ENCODE peak calls at places on chromosome 11, in four cellular contexts. One of them, this sample, is unnamed.
A peak's percentile ranks its signal among the peaks of the same experiment; 100 is the strongest.

GRCh38 chr11:43852057-43852636 is 28.5 kb upstream of the ALKBH3 start:
- DNase-seq in GM06990: peak; percentile 42
- DNase-seq in RWPE1: peak; percentile 62
- DNase-seq in GM12865: peak; percentile 76
- DNase-seq in this sample: peak; percentile 62

GRCh38 chr11:106231591-106231990 is 154.1 kb downstream of the AASDHPPT start:
- DNase-seq in GM06990: no peak
- DNase-seq in RWPE1: no peak
- DNase-seq in GM12865: no peak
- DNase-seq in this sample: no peak

GRCh38 chr11:131924446-131925240 is 554.2 kb downstream of the NTM start:
- DNase-seq in GM06990: no peak
- DNase-seq in RWPE1: no peak
- DNase-seq in GM12865: peak; percentile 28
- DNase-seq in this sample: no peak

GRCh38 chr11:17686185-17686980 is 33.0 kb upstream of the MYOD1 start:
- DNase-seq in GM06990: no peak
- DNase-seq in RWPE1: no peak
- DNase-seq in GM12865: no peak
- DNase-seq in this sample: no peak

GRCh38 chr11:119935341-119935925 is 202.5 kb downstream of the TRIM29 start:
- DNase-seq in GM06990: no peak
- DNase-seq in RWPE1: no peak
- DNase-seq in GM12865: no peak
- DNase-seq in this sample: no peak

GRCh38 chr11:94513091-94513490 is 830 bp downstream of the C11orf97 start:
- DNase-seq in GM06990: no peak
- DNase-seq in RWPE1: peak; percentile 39
- DNase-seq in GM12865: no peak
- DNase-seq in this sample: no peak

GRCh38 chr11:102457865-102458264 is 5.3 kb upstream of the TMEM123 start:
- DNase-seq in GM06990: no peak
- DNase-seq in RWPE1: no peak
- DNase-seq in GM12865: no peak
- DNase-seq in this sample: no peak

GRCh38 chr11:59669611-59670009 is 773 bp upstream of the PATL1 start:
- DNase-seq in GM06990: no peak
- DNase-seq in RWPE1: peak; percentile 45
- DNase-seq in GM12865: no peak
- DNase-seq in this sample: peak; percentile 21

GRCh38 chr11:19450282-19450681 is 209.5 kb upstream of the E2F8 start:
- DNase-seq in GM06990: no peak
- DNase-seq in RWPE1: no peak
- DNase-seq in GM12865: no peak
- DNase-seq in this sample: no peak

GRCh38 chr11:108324587-108324986 is 101.7 kb downstream of the ATM start:
- DNase-seq in GM06990: no peak
- DNase-seq in RWPE1: no peak
- DNase-seq in GM12865: no peak
- DNase-seq in this sample: no peak

GRCh38 chr11:63996512-63996911 is 10.3 kb downstream of the OTUB1 start:
- DNase-seq in GM06990: no peak
- DNase-seq in RWPE1: no peak
- DNase-seq in GM12865: no peak
- DNase-seq in this sample: no peak

GRCh38 chr11:17770048-17770652 is 35.6 kb downstream of the KCNC1 start:
- DNase-seq in GM06990: no peak
- DNase-seq in RWPE1: no peak
- DNase-seq in GM12865: peak; percentile 18
- DNase-seq in this sample: peak; percentile 43

GRCh38 chr11:75771646-75772410 is 3.2 kb downstream of the DGAT2 start:
- DNase-seq in GM06990: no peak
- DNase-seq in RWPE1: peak; percentile 60
- DNase-seq in GM12865: no peak
- DNase-seq in this sample: no peak

GRCh38 chr11:127791844-127792243 is 791.3 kb upstream of the KIRREL3 start:
- DNase-seq in GM06990: no peak
- DNase-seq in RWPE1: no peak
- DNase-seq in GM12865: no peak
- DNase-seq in this sample: no peak

GRCh38 chr11:22903782-22904181 is 43.5 kb upstream of the CCDC179 start:
- DNase-seq in GM06990: no peak
- DNase-seq in RWPE1: no peak
- DNase-seq in GM12865: no peak
- DNase-seq in this sample: no peak

GRCh38 chr11:75966546-75967287 is 151.7 kb downstream of the UVRAG start:
- DNase-seq in GM06990: no peak
- DNase-seq in RWPE1: peak; percentile 65
- DNase-seq in GM12865: no peak
- DNase-seq in this sample: peak; percentile 6

GRCh38 chr11:34198523-34198922 is 93.1 kb downstream of the NAT10 start:
- DNase-seq in GM06990: no peak
- DNase-seq in RWPE1: no peak
- DNase-seq in GM12865: peak; percentile 28
- DNase-seq in this sample: no peak

GRCh38 chr11:12174145-12175143 is 64.1 kb downstream of the MICAL2 start:
- DNase-seq in GM06990: peak; percentile 59
- DNase-seq in RWPE1: no peak
- DNase-seq in GM12865: peak; percentile 81
- DNase-seq in this sample: no peak

GRCh38 chr11:82854242-82854641 is 46.0 kb downstream of the PRCP start:
- DNase-seq in GM06990: no peak
- DNase-seq in RWPE1: no peak
- DNase-seq in GM12865: no peak
- DNase-seq in this sample: no peak

GRCh38 chr11:11701070-11701469 is 79.3 kb upstream of the GALNT18 start:
- DNase-seq in GM06990: no peak
- DNase-seq in RWPE1: peak; percentile 25
- DNase-seq in GM12865: no peak
- DNase-seq in this sample: no peak

GRCh38 chr11:34564807-34565241 is 51.2 kb upstream of the ELF5 start:
- DNase-seq in GM06990: no peak
- DNase-seq in RWPE1: no peak
- DNase-seq in GM12865: no peak
- DNase-seq in this sample: no peak

GRCh38 chr11:70016666-70017347 is 61.3 kb upstream of the ANO1 start:
- DNase-seq in GM06990: no peak
- DNase-seq in RWPE1: peak; percentile 76
- DNase-seq in GM12865: no peak
- DNase-seq in this sample: peak; percentile 49

GRCh38 chr11:114705280-114706024 is 27.1 kb downstream of the NXPE2 start:
- DNase-seq in GM06990: no peak
- DNase-seq in RWPE1: no peak
- DNase-seq in GM12865: no peak
- DNase-seq in this sample: no peak

GRCh38 chr11:22304337-22304961 is 33.7 kb upstream of the SLC17A6 start:
- DNase-seq in GM06990: no peak
- DNase-seq in RWPE1: peak; percentile 21
- DNase-seq in GM12865: peak; percentile 26
- DNase-seq in this sample: no peak

GRCh38 chr11:6200975-6201374 is 2.0 kb downstream of the OR52W1 start:
- DNase-seq in GM06990: no peak
- DNase-seq in RWPE1: no peak
- DNase-seq in GM12865: no peak
- DNase-seq in this sample: no peak

GRCh38 chr11:133902506-133902905 is 54.3 kb downstream of the IGSF9B start:
- DNase-seq in GM06990: no peak
- DNase-seq in RWPE1: no peak
- DNase-seq in GM12865: no peak
- DNase-seq in this sample: no peak

GRCh38 chr11:45237666-45238348 is 48.3 kb downstream of the SYT13 start:
- DNase-seq in GM06990: no peak
- DNase-seq in RWPE1: no peak
- DNase-seq in GM12865: no peak
- DNase-seq in this sample: no peak

GRCh38 chr11:102419181-102419580 is 33.4 kb downstream of the TMEM123 start:
- DNase-seq in GM06990: no peak
- DNase-seq in RWPE1: peak; percentile 23
- DNase-seq in GM12865: no peak
- DNase-seq in this sample: no peak

GRCh38 chr11:69367211-69367964 is 73.4 kb downstream of the MYEOV start:
- DNase-seq in GM06990: no peak
- DNase-seq in RWPE1: no peak
- DNase-seq in GM12865: no peak
- DNase-seq in this sample: no peak

GRCh38 chr11:10302294-10302743 is 2.6 kb upstream of the ADM start:
- DNase-seq in GM06990: no peak
- DNase-seq in RWPE1: peak; percentile 13
- DNase-seq in GM12865: no peak
- DNase-seq in this sample: no peak

GRCh38 chr11:10301656-10302293 is 3.1 kb upstream of the ADM start:
- DNase-seq in GM06990: no peak
- DNase-seq in RWPE1: peak; percentile 41
- DNase-seq in GM12865: no peak
- DNase-seq in this sample: no peak

GRCh38 chr11:10294289-10294953 is 402 bp upstream of the SBF2 start:
- DNase-seq in GM06990: no peak
- DNase-seq in RWPE1: peak; percentile 44
- DNase-seq in GM12865: no peak
- DNase-seq in this sample: peak; percentile 27

GRCh38 chr11:10295056-10295901 is 1.3 kb upstream of the SBF2 start:
- DNase-seq in GM06990: no peak
- DNase-seq in RWPE1: no peak
- DNase-seq in GM12865: no peak
- DNase-seq in this sample: no peak

GRCh38 chr11:10298342-10298741 is 4.3 kb upstream of the SBF2 start:
- DNase-seq in GM06990: peak; percentile 55
- DNase-seq in RWPE1: no peak
- DNase-seq in GM12865: peak; percentile 92
- DNase-seq in this sample: no peak
- TF ChIP-seq CTCF in GM06990: peak; percentile 33
- TF ChIP-seq CTCF in RWPE1: no peak
- TF ChIP-seq CTCF in GM12865: peak; percentile 40
- TF ChIP-seq CTCF in this sample: no peak

GRCh38 chr11:121534131-121535093 is 81.6 kb upstream of the SORL1-AS1 start:
- DNase-seq in GM06990: no peak
- DNase-seq in RWPE1: no peak
- DNase-seq in GM12865: no peak
- DNase-seq in this sample: no peak
- TF ChIP-seq CTCF in GM06990: peak; percentile 34
- TF ChIP-seq CTCF in RWPE1: no peak
- TF ChIP-seq CTCF in GM12865: no peak
- TF ChIP-seq CTCF in this sample: no peak

DNA sequence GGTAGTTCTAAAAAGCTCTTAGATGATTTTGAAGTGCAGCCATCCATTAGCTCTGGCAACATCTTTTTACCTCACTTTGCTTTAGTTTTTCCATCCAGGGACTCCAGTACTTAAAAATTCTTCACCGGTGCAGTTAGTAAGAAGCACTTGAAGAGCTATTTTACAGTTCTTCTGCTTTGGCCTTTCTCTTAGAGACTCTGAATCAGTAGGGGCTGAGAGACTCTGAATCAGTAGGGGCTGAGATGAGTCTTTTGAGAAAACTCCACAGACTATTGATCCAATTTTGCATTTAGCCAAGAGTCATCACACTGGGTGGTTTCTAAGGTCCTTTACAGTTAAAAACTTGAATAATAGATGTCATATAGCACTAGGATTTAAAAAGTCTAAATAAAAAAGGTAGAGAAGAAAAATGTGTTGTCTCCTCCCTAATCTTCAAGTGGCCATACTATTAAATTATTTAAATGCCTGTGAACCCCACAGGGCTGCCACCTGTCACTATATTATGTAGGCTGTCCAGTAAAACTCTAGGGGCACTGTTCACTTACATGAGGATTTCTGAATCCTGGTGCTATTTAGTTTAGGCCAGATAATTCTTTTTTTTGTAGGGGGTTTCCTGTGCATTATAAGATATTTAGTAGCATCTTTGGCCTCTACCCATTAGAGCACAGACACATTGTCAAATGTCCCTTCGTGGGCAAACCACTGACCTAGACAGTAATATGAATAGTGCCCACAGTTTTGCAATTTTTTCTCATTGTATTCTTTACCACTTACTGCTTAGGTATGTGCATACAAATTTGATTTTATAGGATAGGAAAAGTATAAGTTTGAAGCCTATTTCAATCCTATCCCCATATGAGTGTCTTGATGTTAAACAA is 26.3 kb upstream of the HIKESHI start:
- DNase-seq in GM06990: no peak
- DNase-seq in RWPE1: no peak
- DNase-seq in GM12865: no peak
- DNase-seq in this sample: no peak
- TF ChIP-seq CTCF in GM06990: no peak
- TF ChIP-seq CTCF in RWPE1: no peak
- TF ChIP-seq CTCF in GM12865: no peak
- TF ChIP-seq CTCF in this sample: no peak

DNA sequence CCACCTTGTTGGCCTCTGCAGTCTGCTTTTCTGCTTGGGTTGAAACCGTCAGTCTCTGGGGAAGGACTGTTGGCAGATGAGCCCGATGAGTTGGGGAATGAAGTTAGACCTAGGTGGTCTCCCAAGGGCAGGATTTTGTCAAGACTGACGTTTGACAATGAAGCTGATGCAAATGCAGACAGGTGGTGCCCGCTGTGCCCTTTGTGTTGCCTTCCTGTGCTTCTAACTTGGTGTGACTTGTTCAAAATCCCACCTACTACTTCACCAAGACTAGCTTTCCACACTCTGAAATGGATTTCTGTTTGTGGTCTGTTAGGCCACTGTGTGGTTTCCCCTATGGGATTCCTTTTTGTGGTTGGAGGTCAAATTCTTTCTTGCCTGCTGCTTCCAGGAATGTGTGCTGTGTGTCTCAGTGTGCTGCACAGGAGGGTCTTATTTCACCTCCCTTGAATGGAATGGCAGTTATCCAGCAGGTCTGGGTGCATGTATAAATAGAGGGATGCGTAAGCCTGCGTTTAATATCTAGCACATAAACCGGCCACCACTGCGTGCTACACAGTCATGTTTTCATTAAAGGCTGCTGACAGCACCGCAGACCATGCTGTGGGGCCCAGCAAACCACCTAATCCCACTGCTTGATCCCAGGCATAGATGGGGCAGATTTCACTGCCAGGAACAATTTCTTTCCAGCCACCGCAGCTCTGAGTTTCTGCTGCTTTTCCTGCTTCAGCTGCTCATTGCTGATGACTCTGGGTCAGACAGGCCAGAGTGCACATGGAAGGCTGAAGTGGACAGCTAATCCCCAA is 44.8 kb downstream of the ADAMTS8 start:
- DNase-seq in GM06990: no peak
- DNase-seq in RWPE1: no peak
- DNase-seq in GM12865: no peak
- DNase-seq in this sample: peak; percentile 14
- TF ChIP-seq CTCF in GM06990: no peak
- TF ChIP-seq CTCF in RWPE1: no peak
- TF ChIP-seq CTCF in GM12865: no peak
- TF ChIP-seq CTCF in this sample: no peak

GRCh38 chr11:65118097-65118837 is 766 bp upstream of the ZNHIT2 start:
- DNase-seq in GM06990: no peak
- DNase-seq in RWPE1: no peak
- DNase-seq in GM12865: no peak
- DNase-seq in this sample: no peak
- TF ChIP-seq CTCF in GM06990: no peak
- TF ChIP-seq CTCF in RWPE1: peak; percentile 54
- TF ChIP-seq CTCF in GM12865: no peak
- TF ChIP-seq CTCF in this sample: no peak

GRCh38 chr11:27124514-27125264 is 84.1 kb downstream of the BBOX1 start:
- DNase-seq in GM06990: no peak
- DNase-seq in RWPE1: peak; percentile 13
- DNase-seq in GM12865: no peak
- DNase-seq in this sample: no peak
- TF ChIP-seq CTCF in GM06990: peak; percentile 2
- TF ChIP-seq CTCF in RWPE1: no peak
- TF ChIP-seq CTCF in GM12865: no peak
- TF ChIP-seq CTCF in this sample: no peak

GRCh38 chr11:61577383-61578118 is 3.3 kb downstream of the SYT7 start:
- DNase-seq in GM06990: no peak
- DNase-seq in RWPE1: no peak
- DNase-seq in GM12865: no peak
- DNase-seq in this sample: no peak
- TF ChIP-seq CTCF in GM06990: no peak
- TF ChIP-seq CTCF in RWPE1: no peak
- TF ChIP-seq CTCF in GM12865: no peak
- TF ChIP-seq CTCF in this sample: no peak